ENCODE peak calls at places on chromosomes 11 and 22, in seven cellular contexts. Y, C, P, W, K, J and H are unnamed samples. For H3K27me3, the result is how much of the 10 kb centered on the place peaks cover.

GRCh38 chr11:117201516-117201866 is 2.3 kb downstream of the TAGLN start:
- DNase-seq in Y (no peak), C (no peak), P (no peak), W (no peak), K (peak), J (no peak), H (peak)

GRCh38 chr11:68136866-68137265 is 15.7 kb upstream of the CHKA start:
- DNase-seq in Y (no peak), C (no peak), P (no peak), W (no peak), K (no peak), J (no peak), H (no peak)

GRCh38 chr11:46987183-46987582 is 50.6 kb downstream of the CSTPP1 start:
- DNase-seq in Y (no peak), C (no peak), P (peak), W (no peak), K (no peak), J (no peak), H (no peak)

GRCh38 chr11:60307507-60308195 is 19.4 kb upstream of the MS4A6E start:
- DNase-seq in Y (no peak), C (no peak), P (no peak), W (no peak), K (no peak), J (no peak), H (no peak)

GRCh38 chr11:32779131-32779530 is 15.3 kb downstream of the CCDC73 start:
- DNase-seq in Y (no peak), C (no peak), P (no peak), W (no peak), K (no peak), J (no peak), H (no peak)

GRCh38 chr11:70788247-70789022 is 390.1 kb downstream of the CTTN start:
- DNase-seq in Y (no peak), C (no peak), P (no peak), W (no peak), K (no peak), J (no peak), H (peak)

GRCh38 chr11:96388891-96389603 is 665 bp downstream of the CCDC82 start:
- DNase-seq in Y (peak), C (no peak), P (no peak), W (no peak), K (no peak), J (no peak), H (peak)

GRCh38 chr11:114272311-114272710 is 23.9 kb upstream of the NNMT start:
- DNase-seq in Y (no peak), C (no peak), P (no peak), W (no peak), K (no peak), J (no peak), H (no peak)

GRCh38 chr11:20342347-20343279 is 20.9 kb upstream of the HTATIP2 start:
- DNase-seq in Y (no peak), C (no peak), P (peak), W (no peak), K (peak), J (no peak), H (no peak)

GRCh38 chr11:2991477-2992233 is 474 bp downstream of the NAP1L4 start:
- DNase-seq in Y (no peak), C (no peak), P (no peak), W (peak), K (no peak), J (no peak), H (peak)

GRCh38 chr11:65426839-65427690 is 4.5 kb downstream of the NEAT1 start:
- DNase-seq in Y (no peak), C (peak), P (peak), W (peak), K (peak), J (peak), H (peak)

GRCh38 chr11:72216638-72217037 is at the start of gene FOLR2:
- DNase-seq in Y (no peak), C (no peak), P (no peak), W (peak), K (no peak), J (no peak), H (no peak)

GRCh38 chr22:29327089-29327764 is 11.7 kb upstream of the RASL10A start:
- DNase-seq in Y (no peak), C (no peak), P (no peak), W (no peak), K (peak), J (no peak), H (no peak)

GRCh38 chr22:40320687-40321086 is 25.6 kb upstream of the ADSL start:
- DNase-seq in Y (no peak), C (no peak), P (no peak), W (no peak), K (no peak), J (no peak), H (no peak)

GRCh38 chr11:78731008-78731407 is 156.3 kb upstream of the NARS2 start:
- DNase-seq in Y (no peak), C (no peak), P (no peak), W (peak), K (no peak), J (no peak), H (no peak)

GRCh38 chr11:45500457-45500856 is 165.0 kb downstream of the CHST1 start:
- DNase-seq in Y (peak), C (peak), P (no peak), W (no peak), K (no peak), J (no peak), H (no peak)

GRCh38 chr22:26461188-26461810 is 22.3 kb downstream of the HPS4 start:
- DNase-seq in Y (peak), C (no peak), P (peak), W (peak), K (peak), J (peak), H (peak)

GRCh38 chr11:2665747-2666710 is 33.8 kb downstream of the KCNQ1OT1 start:
- DNase-seq in Y (no peak), C (peak), P (peak), W (no peak), K (peak), J (no peak), H (no peak)

GRCh38 chr11:128776434-128777284 is 82.8 kb downstream of the FLI1 start:
- DNase-seq in Y (peak), C (no peak), P (peak), W (no peak), K (peak), J (peak), H (peak)

GRCh38 chr11:120834686-120835225 is 189.1 kb upstream of the TBCEL start:
- DNase-seq in Y (no peak), C (no peak), P (no peak), W (no peak), K (no peak), J (no peak), H (no peak)

GRCh38 chr11:64095286-64095825 is 59.6 kb downstream of the FLRT1 start:
- DNase-seq in Y (no peak), C (no peak), P (no peak), W (no peak), K (peak), J (no peak), H (no peak)

GRCh38 chr22:30223303-30223702 is 23.3 kb downstream of the LIF start:
- DNase-seq in Y (no peak), C (no peak), P (no peak), W (no peak), K (no peak), J (no peak), H (no peak)

GRCh38 chr22:32951081-32951806 is 106.9 kb downstream of the SYN3 start:
- DNase-seq in Y (peak), C (no peak), P (peak), W (no peak), K (no peak), J (no peak), H (no peak)

GRCh38 chr11:107591098-107591445 is at the start of gene ELMOD1:
- DNase-seq in Y (peak), C (peak), P (peak), W (no peak), K (peak), J (peak), H (peak)

GRCh38 chr22:30104501-30105156 is 24.4 kb downstream of the HORMAD2 start:
- DNase-seq in Y (no peak), C (no peak), P (no peak), W (no peak), K (no peak), J (no peak), H (peak)

GRCh38 chr22:34765115-34765514 is 300.8 kb upstream of the ISX start:
- DNase-seq in Y (no peak), C (no peak), P (no peak), W (no peak), K (no peak), J (no peak), H (no peak)

GRCh38 chr22:31926969-31927368 is 17.4 kb upstream of the YWHAH start:
- DNase-seq in Y (peak), C (peak), P (peak), W (no peak), K (no peak), J (no peak), H (no peak)

GRCh38 chr11:126755494-126755893 is 245.1 kb downstream of the KIRREL3 start:
- DNase-seq in Y (no peak), C (no peak), P (no peak), W (no peak), K (no peak), J (no peak), H (no peak)

GRCh38 chr11:8794677-8795103 is 112.1 kb downstream of the RPL27A start:
- DNase-seq in Y (no peak), C (no peak), P (peak), W (no peak), K (no peak), J (no peak), H (no peak)

GRCh38 chr11:8913961-8914660 is 3.1 kb downstream of the AKIP1 start:
- DNase-seq in Y (peak), C (no peak), P (peak), W (no peak), K (peak), J (no peak), H (peak)

DNA sequence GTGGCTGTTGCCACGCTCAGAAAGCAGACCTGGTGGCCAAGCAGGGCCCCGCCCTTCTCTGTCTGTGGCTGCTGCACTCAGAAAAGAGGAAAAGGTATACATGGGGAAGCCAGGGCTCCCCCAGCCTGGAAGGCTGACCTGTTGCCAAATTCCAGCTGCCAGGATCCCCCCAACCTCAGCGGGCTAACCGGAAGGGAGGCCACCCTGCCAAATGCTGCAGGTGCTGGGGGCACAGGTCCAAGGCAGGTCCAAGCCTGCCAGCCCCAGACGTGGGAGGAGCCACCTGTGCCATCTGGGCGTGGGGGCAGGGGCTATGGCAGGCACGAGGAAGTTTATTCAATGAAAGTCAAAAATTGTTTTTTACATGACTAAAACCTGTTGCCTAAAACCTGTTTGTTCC is 2.6 kb downstream of the NPTXR start:
- DNase-seq in Y (no peak), C (peak), P (no peak), W (no peak), K (no peak), J (no peak), H (no peak)
- H3K27me3 ChIP-seq in Y (under half), C (half or more), P (under half), W (under half), K (under half), J (under half), H (under half)

DNA sequence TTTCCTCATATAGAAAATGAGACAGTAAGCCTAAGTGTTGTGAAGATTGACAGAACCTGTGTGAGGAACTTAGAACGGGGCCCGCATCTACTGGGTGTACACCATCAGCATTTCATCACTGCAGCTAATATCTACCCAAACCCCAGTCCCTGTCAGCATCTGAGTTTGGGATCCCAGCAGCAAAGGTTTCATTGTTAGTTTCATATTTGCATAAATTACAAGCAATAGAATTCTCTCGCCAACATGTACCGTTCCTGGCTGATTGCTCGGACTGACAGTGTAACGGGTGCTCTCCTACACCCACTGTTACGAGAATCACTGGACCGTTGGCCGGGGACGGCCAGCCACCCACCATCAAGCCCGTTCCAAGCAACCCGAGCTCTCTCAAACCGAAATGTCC is 10.4 kb upstream of the TMPRSS6 start:
- DNase-seq in Y (no peak), C (no peak), P (no peak), W (no peak), K (no peak), J (no peak), H (no peak)
- H3K27me3 ChIP-seq in Y (under half), C (under half), P (under half), W (under half), K (under half), J (half or more), H (under half)

GRCh38 chr22:39233736-39234120 is 11.1 kb downstream of the PDGFB start:
- DNase-seq in Y (no peak), C (no peak), P (no peak), W (no peak), K (peak), J (peak), H (no peak)
- H3K27me3 ChIP-seq in Y (under half), C (half or more), P (under half), W (under half), K (under half), J (under half), H (under half)

DNA sequence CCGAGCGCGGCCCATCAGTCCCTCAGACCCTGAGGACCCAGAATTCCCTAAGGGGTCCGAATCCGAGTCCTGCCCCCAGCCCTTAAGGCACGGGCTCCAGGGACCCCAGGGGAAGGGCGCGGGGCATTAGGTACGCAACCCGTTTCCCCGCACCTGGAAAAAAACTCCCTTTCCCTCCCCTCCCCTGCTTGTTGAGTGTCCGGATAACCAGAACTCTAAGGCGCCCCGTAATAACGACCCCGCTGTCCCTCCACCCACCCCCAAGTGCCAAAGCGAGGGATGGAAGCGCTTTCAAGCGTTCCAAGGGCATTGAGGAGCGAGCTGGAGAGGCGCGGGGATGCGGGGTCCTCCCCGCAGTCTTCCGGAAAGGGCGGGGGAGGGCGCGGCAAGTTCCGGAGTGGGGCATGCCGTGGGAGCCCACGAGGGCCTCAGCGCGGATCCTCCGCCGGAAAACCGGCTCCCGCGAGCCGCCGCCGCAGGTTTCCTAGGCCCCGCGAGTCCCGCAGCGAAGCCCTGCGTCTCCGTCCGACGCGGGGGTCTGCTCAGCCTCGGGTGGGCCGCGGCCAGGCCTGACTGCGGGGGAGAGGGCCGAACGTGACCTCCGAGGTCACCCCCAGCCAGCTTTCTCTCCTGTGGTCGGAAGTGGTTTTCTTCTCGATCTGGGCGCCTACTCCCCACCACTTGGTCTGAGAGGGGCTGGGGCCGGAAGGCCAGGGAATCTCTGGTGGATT is 3.9 kb upstream of the CCND1 start:
- DNase-seq in Y (no peak), C (peak), P (no peak), W (no peak), K (no peak), J (no peak), H (peak)
- H3K27me3 ChIP-seq in Y (under half), C (half or more), P (under half), W (under half), K (under half), J (under half), H (under half)